ENCODE peak calls at places on chromosomes 6 and 20, in five cellular contexts. P, N, Q, Y and U are unnamed samples.

GRCh38 chr20:57229490-57229889 is 37.0 kb downstream of the BMP7 start:
- DNase-seq in P (no peak), N (no peak), Q (no peak), Y (no peak), U (no peak)

GRCh38 chr6:39228992-39229767 is at the start of gene KCNK5:
- DNase-seq in P (peak), N (no peak), Q (peak), Y (peak), U (peak)

GRCh38 chr6:130593948-130594347 is 228.1 kb downstream of the TMEM200A start:
- DNase-seq in P (no peak), N (no peak), Q (no peak), Y (no peak), U (no peak)

GRCh38 chr20:35506872-35507638 is 22.4 kb downstream of the C20orf173 start:
- DNase-seq in P (no peak), N (no peak), Q (no peak), Y (no peak), U (no peak)

GRCh38 chr6:111870751-111871064 is 2.5 kb downstream of the FYN start:
- DNase-seq in P (no peak), N (no peak), Q (no peak), Y (no peak), U (no peak)

GRCh38 chr20:23063573-23063972 is 14.1 kb upstream of the THBD start:
- DNase-seq in P (no peak), N (no peak), Q (no peak), Y (no peak), U (no peak)

GRCh38 chr6:137724018-137724403 is 143.0 kb upstream of the TNFAIP3 start:
- DNase-seq in P (no peak), N (no peak), Q (no peak), Y (no peak), U (no peak)

GRCh38 chr6:83463886-83464285 is 33.0 kb upstream of the ME1 start:
- DNase-seq in P (no peak), N (no peak), Q (no peak), Y (no peak), U (no peak)

GRCh38 chr6:159094444-159095252 is 49.9 kb upstream of the TAGAP start:
- DNase-seq in P (peak), N (peak), Q (peak), Y (no peak), U (no peak)
- H3K4me3 ChIP-seq in P (no peak), N (no peak), Q (no peak), Y (no peak), U (peak)

DNA sequence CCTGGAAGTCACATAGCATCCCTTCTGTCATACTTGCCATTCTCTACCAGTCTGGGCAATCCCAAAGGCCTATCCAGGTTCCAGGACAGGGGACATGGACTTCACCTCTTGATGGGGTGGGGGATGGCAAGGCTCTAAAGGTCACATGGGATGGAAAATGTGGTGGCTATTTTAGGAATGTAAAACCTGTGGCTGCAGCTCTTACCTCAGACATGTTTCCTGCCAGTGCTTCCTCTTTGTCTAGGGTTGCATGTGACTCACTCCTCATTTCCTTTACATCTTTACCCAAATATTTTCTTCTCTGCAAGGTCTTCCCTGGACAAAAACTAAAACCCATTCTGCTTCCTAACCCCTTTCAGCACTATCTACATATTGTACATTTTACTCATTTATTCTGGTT is 135.7 kb downstream of the BTBD3 start:
- DNase-seq in P (no peak), N (no peak), Q (no peak), Y (no peak), U (no peak)
- H3K4me3 ChIP-seq in P (no peak), N (no peak), Q (no peak), Y (no peak), U (no peak)

GRCh38 chr20:34302312-34302722 is 838 bp downstream of the AHCY start:
- DNase-seq in P (no peak), N (no peak), Q (no peak), Y (no peak), U (no peak)

GRCh38 chr20:34300809-34301586 is 2.2 kb downstream of the AHCY start:
- DNase-seq in P (no peak), N (no peak), Q (peak), Y (no peak), U (no peak)

GRCh38 chr20:34302723-34303528 is at the start of gene AHCY:
- DNase-seq in P (peak), N (peak), Q (peak), Y (peak), U (peak)

GRCh38 chr20:34299925-34300806 is 3.0 kb downstream of the AHCY start:
- DNase-seq in P (no peak), N (no peak), Q (no peak), Y (no peak), U (no peak)

GRCh38 chr20:34301587-34302311 is 1.4 kb downstream of the AHCY start:
- DNase-seq in P (no peak), N (no peak), Q (no peak), Y (no peak), U (no peak)
- H3K4me3 ChIP-seq in P (peak), N (peak), Q (peak), Y (peak), U (peak)

DNA sequence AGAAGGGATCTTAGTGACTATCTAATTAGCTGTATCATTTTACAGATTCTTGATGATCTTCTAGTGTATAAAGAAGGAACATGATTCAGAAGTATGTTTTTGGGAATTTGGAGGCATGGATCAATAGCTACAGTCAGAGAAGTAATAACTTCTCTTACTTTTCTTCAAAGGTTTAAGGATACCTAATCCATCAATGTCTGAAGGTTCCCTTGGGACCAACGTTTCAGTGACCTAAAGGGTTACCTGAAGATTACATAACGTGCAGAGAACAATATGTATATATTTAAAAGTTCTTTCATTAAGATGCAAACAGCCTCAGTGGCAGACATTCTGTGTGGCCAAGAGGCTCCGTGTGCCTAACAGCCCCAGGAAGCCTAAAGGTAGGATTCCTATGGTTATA is 3.2 kb downstream of the HDAC2 start:
- DNase-seq in P (no peak), N (peak), Q (no peak), Y (no peak), U (no peak)
- H3K4me3 ChIP-seq in P (no peak), N (peak), Q (peak), Y (no peak), U (no peak)

DNA sequence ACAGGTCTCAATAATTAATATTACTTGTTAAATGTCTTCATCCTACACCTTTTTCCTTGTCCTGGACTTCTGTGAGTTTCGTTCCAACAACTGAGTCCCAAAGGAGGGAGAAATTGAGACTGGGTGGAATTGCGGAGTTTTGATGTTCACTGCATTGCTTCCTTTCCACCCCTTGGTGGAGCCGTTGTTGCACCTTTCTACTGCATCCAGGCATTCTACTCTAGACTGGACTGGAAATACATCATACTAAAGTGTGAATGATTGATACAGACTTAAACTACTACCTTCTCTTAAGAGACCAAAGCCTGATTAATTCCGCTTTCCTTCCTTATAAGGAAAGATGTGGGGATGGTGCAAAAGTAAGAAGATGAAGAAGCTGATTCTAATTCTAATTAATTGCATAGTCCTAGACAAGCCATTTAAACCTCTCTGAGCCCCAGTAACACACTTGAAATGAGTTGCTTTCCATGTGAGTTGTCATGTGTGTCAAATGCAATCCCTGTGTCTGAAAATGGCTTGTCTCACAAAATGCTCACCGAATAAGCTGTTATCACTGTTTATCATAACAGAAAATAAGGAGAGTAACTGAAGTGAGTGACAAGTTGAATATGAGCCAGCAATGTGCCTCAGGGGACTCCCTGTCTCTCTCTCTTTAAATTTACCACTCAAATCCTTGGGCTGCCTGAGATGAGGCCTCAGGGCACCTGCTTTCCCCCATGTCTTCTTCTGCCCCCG is 338.3 kb upstream of the CHD6 start:
- DNase-seq in P (no peak), N (peak), Q (peak), Y (no peak), U (no peak)
- H3K4me3 ChIP-seq in P (no peak), N (no peak), Q (no peak), Y (no peak), U (no peak)